ENCODE peak calls at places on chromosomes 16 and 17, in six cellular contexts. W, N, T, I, B and R are unnamed samples.

GRCh38 chr17:19876524-19877161 is 8.9 kb upstream of the ULK2 start:
- DNase-seq in T (peak; percentile 37), W (peak; percentile 55), I (no peak), B (no peak), N (no peak), R (no peak)

GRCh38 chr17:65172511-65173136 is 35.5 kb downstream of the RGS9 start:
- DNase-seq in W (no peak), N (no peak), B (no peak), T (no peak), I (no peak), R (no peak)

GRCh38 chr17:36755586-36755985 is 154.2 kb downstream of the MRM1 start:
- DNase-seq in T (no peak), I (no peak), W (peak; percentile 23), N (no peak), B (peak; percentile 20), R (peak; percentile 13)

GRCh38 chr17:37527249-37527851 is 37.7 kb downstream of the DUSP14 start:
- DNase-seq in W (peak; percentile 13), N (peak; percentile 66), I (no peak), T (no peak), B (peak; percentile 70), R (no peak)

GRCh38 chr17:47967607-47968252 is 3.2 kb upstream of the CDK5RAP3 start:
- DNase-seq in T (no peak), B (peak; percentile 90), W (no peak), N (peak; percentile 78), I (no peak), R (no peak)

GRCh38 chr16:27822529-27823437 is 240.7 kb downstream of the GSG1L start:
- DNase-seq in B (no peak), I (no peak), T (no peak), W (no peak), N (no peak), R (no peak)

GRCh38 chr17:290626-291025 is 62.0 kb downstream of the RPH3AL start:
- DNase-seq in N (no peak), I (no peak), W (no peak), B (no peak), T (no peak), R (no peak)

GRCh38 chr17:3552916-3553315 is 4.7 kb downstream of the TRPV3 start:
- DNase-seq in N (no peak), W (no peak), I (no peak), T (no peak), B (no peak), R (no peak)

GRCh38 chr16:23026777-23027362 is 122.4 kb downstream of the USP31 start:
- DNase-seq in T (no peak), I (peak; percentile 74), B (peak; percentile 21), W (no peak), N (peak; percentile 11), R (peak; percentile 57)

GRCh38 chr16:27284865-27285675 is 16.5 kb upstream of the NSMCE1 start:
- DNase-seq in B (no peak), W (no peak), T (no peak), I (no peak), N (no peak), R (no peak)

DNA sequence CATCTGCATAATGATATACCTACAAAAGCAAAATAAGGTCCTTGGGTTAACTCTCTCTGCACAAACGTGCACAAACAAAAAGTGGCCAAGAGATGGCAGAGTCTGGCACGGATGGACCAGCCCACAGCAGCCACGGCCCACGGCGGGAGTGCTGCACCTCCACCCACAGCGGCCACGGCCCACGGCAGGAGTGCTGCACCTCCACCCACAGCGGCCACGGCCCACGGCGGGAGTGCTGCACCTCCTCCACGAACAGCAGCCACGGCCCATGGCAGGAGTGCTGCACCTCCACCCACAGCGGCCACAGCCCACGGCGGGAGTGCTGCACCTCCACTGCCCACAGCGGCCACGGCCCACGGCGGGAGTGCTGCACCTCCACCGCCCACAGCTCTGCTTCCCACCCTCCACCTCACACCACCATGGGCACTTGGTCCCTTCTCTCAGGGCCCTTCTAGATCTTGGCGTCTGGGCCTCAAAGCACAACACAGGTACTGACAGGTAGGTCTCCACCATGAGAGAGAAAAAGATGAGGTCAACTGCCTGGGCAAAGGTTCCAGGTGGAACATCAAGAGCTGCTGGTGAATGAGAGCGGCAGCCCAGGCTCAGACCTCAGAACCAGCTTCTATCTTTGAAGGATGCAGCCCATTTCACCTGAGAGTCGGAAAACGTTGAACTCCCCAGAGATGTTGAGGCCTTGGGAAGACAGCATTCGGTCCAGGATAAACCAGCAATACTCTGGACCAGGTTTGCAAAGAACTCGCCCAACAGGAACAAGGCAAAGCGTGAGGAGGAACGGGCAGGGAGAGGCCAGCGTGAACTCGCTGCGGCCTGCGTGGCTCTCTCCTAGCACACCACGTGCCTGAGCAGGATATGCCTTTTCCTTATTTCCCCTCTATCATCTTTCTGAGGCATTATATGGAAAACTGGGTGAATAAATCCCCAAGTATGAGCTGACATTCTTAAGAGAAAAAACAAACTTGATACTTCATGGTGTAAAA is 124.5 kb downstream of the ZNF778 start:
- DNase-seq in W (peak; percentile 43), T (no peak), B (no peak), N (no peak), I (no peak), R (no peak)
- TF ChIP-seq CTCF in W (no peak), T (no peak), B (no peak), N (no peak), I (no peak), R (no peak)

DNA sequence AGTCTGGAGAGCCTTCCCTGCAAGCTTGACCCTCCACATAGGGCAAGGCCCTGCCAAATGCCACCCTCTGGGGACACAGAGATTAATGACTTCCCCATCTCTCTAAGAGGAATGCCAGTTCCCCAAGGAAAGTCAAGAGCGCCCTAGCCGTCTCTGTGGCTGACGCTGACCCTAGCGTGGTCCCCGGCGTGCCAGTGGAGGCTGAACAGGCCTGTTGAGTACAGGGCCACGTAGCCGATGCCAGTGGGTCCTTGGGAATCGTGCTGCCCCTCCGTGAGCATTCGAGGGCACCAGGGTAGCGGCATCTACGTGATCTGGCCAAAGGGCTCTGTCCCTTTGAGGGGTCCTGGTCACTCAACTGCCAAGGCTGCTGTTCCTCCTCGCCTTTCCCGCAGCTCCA is 17.2 kb downstream of the TMEM204 start:
- DNase-seq in B (no peak), W (no peak), N (no peak), I (no peak), T (no peak), R (no peak)
- TF ChIP-seq CTCF in B (no peak), W (no peak), N (no peak), I (no peak), T (no peak), R (no peak)

GRCh38 chr16:84120023-84120422 is 3.3 kb upstream of the MBTPS1 start:
- DNase-seq in I (no peak), W (no peak), T (no peak), B (no peak), N (no peak), R (no peak)
- TF ChIP-seq CTCF in I (no peak), W (no peak), T (no peak), B (no peak), N (no peak), R (no peak)

GRCh38 chr16:24504467-24505345 is 34.7 kb upstream of the RBBP6 start:
- DNase-seq in I (peak; percentile 65), B (peak; percentile 75), T (peak; percentile 41), N (peak; percentile 64), W (peak; percentile 44), R (peak; percentile 57)

GRCh38 chr16:24497405-24497804 is 42.0 kb upstream of the RBBP6 start:
- DNase-seq in N (peak; percentile 46), W (no peak), T (no peak), I (no peak), B (peak; percentile 9), R (no peak)

GRCh38 chr16:24493859-24494258 is 45.5 kb upstream of the RBBP6 start:
- DNase-seq in I (no peak), B (no peak), T (no peak), W (no peak), N (no peak), R (no peak)

DNA sequence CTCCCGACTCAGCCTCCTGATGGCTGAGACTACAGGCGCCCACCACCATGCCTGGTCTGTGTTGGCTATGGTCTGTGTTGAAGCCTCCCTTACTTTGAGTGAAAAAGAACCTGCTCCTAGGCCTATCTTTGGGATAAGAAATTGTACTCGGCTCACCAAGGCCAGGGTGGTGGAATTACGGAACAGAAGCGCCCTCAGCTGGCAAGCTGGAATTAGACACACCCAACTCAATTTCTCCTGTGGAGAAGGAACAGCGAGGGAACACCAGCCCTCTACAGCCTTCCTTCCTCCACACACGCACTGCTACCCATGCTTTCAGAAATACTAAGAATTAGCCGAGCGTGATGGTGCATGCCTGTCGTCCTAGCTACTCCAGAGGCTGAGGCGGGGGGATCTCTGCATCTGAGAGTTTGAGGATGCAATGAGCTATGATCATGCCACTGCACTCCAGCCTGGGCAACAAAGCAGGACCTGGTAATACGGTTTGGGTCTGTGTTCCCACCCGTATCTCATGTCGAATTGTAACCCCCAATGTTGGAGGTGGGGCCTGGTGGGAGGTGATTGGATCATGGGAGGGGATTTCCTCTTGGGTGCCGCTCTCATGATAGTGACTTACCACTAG is 40.1 kb upstream of the RBBP6 start:
- DNase-seq in I (peak; percentile 53), B (peak; percentile 46), T (no peak), W (no peak), N (peak; percentile 16), R (peak; percentile 41)
- TF ChIP-seq CTCF in I (peak; percentile 49), B (peak; percentile 35), T (no peak), W (no peak), N (peak; percentile 46), R (peak; percentile 63)

DNA sequence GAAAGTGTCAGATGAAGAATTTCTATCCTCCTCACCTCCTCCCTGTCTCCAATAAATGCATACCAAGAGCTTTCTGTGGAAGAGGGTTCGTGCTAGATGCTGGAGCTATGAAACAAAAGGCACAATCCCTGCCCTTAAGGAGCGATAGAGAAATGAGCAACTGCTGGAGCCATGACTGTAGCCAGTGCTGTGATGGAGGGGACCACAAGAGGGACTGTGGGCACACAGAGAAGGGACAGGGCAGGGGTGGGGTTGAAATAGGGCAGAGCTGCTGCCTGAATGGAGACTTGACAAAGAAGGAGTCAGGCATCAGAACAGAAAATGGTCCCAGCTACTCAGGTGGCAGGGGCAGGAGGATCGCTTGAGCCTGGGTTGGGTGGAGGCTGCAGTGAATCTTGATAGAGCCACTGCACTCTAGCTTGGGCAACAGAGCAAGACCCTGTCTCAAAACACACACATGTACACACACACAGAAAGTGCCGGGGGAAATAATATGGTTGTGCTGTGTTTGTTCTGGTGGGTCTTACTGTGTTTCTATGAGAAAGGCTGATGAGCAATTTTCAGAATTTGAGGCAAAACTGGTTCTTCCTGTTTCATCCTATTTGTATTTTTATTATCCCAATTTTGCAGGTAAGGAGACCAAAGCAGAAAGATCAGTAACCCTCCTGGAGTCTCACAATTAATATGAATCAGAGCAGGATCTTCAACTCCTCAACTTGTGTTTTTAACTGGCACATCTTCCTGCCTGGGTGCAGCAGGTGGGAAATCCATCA is 16.5 kb downstream of the TMEM98 start:
- DNase-seq in I (no peak), N (no peak), B (no peak), W (no peak), T (no peak), R (no peak)
- TF ChIP-seq CTCF in I (no peak), N (peak; percentile 24), B (no peak), W (no peak), T (no peak), R (no peak)

DNA sequence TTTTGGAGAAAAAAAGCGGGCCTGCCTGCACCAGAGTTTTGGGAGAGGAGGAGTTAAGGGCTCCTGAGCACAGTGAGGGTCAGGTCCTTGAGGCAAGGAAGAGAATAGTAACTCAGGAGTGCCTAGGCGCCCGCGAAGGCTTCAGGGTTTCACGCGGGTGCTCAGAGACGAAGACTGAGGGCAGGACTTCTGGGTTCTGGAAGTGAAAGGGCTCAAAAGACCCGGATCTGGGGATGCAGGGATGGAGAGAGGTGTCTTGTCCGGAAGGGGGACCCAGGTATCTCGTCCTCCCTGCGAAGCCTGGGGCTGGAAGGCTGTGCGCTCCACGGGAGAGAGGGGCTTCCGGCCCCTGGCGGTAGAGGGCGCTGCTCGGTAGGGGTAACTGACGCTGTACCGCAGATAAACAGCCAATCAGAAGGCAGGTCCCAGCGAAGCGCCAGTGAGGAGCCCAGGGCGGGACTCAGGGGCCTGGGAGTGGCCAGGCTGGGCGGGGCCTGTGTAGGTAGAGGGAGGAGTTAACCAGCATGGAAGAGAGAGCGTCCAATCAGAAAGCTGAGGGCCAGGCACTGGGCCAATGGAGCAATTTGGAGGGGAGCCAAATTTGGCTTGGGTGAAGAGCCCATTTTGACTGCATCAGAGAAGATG is 729 bp downstream of the TGFB1I1 start:
- DNase-seq in I (peak; percentile 59), W (peak; percentile 52), N (peak; percentile 92), T (peak; percentile 84), B (peak; percentile 98), R (no peak)
- TF ChIP-seq CTCF in I (peak; percentile 50), W (no peak), N (peak; percentile 71), T (peak; percentile 84), B (peak; percentile 89), R (peak; percentile 65)